ENCODE peak calls at places on chromosome 7, in nine cellular contexts. One of them, this sample, is unnamed.

GRCh38 chr7:2072042-2072441 is 160.7 kb downstream of the MAD1L1 start:
- DNase-seq in activated CD4-positive, alpha-beta T cell treated with anti-CD3 and anti-CD28 coated beads for 4 hours: no peak
- DNase-seq in dorsolateral prefrontal cortex: no peak
- DNase-seq in transverse colon: no peak
- DNase-seq in EH: no peak
- DNase-seq in brain microvascular endothelial cell: no peak
- DNase-seq in neural crest cell: no peak
- DNase-seq in progenitor cell of endocrine pancreas: no peak
- DNase-seq in RPMI8226: no peak
- DNase-seq in this sample: no peak

GRCh38 chr7:75962607-75963382 is 31.6 kb downstream of the TMEM120A start:
- DNase-seq in progenitor cell of endocrine pancreas: no peak
- DNase-seq in brain microvascular endothelial cell: peak
- DNase-seq in neural crest cell: peak
- DNase-seq in transverse colon: no peak
- DNase-seq in RPMI8226: no peak
- DNase-seq in EH: peak
- DNase-seq in activated CD4-positive, alpha-beta T cell treated with anti-CD3 and anti-CD28 coated beads for 4 hours: no peak
- DNase-seq in dorsolateral prefrontal cortex: no peak
- DNase-seq in this sample: peak

GRCh38 chr7:80558116-80558515 is 46.3 kb upstream of the GNAT3 start:
- DNase-seq in RPMI8226: no peak
- DNase-seq in activated CD4-positive, alpha-beta T cell treated with anti-CD3 and anti-CD28 coated beads for 4 hours: no peak
- DNase-seq in brain microvascular endothelial cell: no peak
- DNase-seq in EH: no peak
- DNase-seq in transverse colon: no peak
- DNase-seq in progenitor cell of endocrine pancreas: no peak
- DNase-seq in dorsolateral prefrontal cortex: no peak
- DNase-seq in neural crest cell: no peak
- DNase-seq in this sample: no peak

GRCh38 chr7:101121996-101122932 is 4.6 kb upstream of the SERPINE1 start:
- DNase-seq in activated CD4-positive, alpha-beta T cell treated with anti-CD3 and anti-CD28 coated beads for 4 hours: no peak
- DNase-seq in RPMI8226: no peak
- DNase-seq in brain microvascular endothelial cell: peak
- DNase-seq in dorsolateral prefrontal cortex: no peak
- DNase-seq in progenitor cell of endocrine pancreas: no peak
- DNase-seq in EH: peak
- DNase-seq in neural crest cell: no peak
- DNase-seq in transverse colon: peak
- DNase-seq in this sample: no peak

GRCh38 chr7:31642681-31643115 is 44.3 kb upstream of the PPP1R17 start:
- DNase-seq in transverse colon: no peak
- DNase-seq in dorsolateral prefrontal cortex: no peak
- DNase-seq in activated CD4-positive, alpha-beta T cell treated with anti-CD3 and anti-CD28 coated beads for 4 hours: no peak
- DNase-seq in neural crest cell: no peak
- DNase-seq in progenitor cell of endocrine pancreas: no peak
- DNase-seq in RPMI8226: no peak
- DNase-seq in EH: peak
- DNase-seq in brain microvascular endothelial cell: no peak
- DNase-seq in this sample: no peak

GRCh38 chr7:29622335-29623265 is 59.0 kb downstream of the PRR15 start:
- DNase-seq in brain microvascular endothelial cell: peak
- DNase-seq in RPMI8226: no peak
- DNase-seq in transverse colon: no peak
- DNase-seq in activated CD4-positive, alpha-beta T cell treated with anti-CD3 and anti-CD28 coated beads for 4 hours: no peak
- DNase-seq in neural crest cell: no peak
- DNase-seq in EH: peak
- DNase-seq in progenitor cell of endocrine pancreas: no peak
- DNase-seq in dorsolateral prefrontal cortex: no peak
- DNase-seq in this sample: no peak

GRCh38 chr7:106022193-106022821 is 59.2 kb downstream of the CDHR3 start:
- DNase-seq in transverse colon: peak
- DNase-seq in neural crest cell: no peak
- DNase-seq in RPMI8226: peak
- DNase-seq in EH: peak
- DNase-seq in brain microvascular endothelial cell: no peak
- DNase-seq in progenitor cell of endocrine pancreas: no peak
- DNase-seq in activated CD4-positive, alpha-beta T cell treated with anti-CD3 and anti-CD28 coated beads for 4 hours: peak
- DNase-seq in dorsolateral prefrontal cortex: no peak
- DNase-seq in this sample: peak

GRCh38 chr7:110587294-110587693 is 503.6 kb upstream of the LRRN3 start:
- DNase-seq in transverse colon: no peak
- DNase-seq in activated CD4-positive, alpha-beta T cell treated with anti-CD3 and anti-CD28 coated beads for 4 hours: no peak
- DNase-seq in neural crest cell: no peak
- DNase-seq in RPMI8226: no peak
- DNase-seq in EH: no peak
- DNase-seq in progenitor cell of endocrine pancreas: no peak
- DNase-seq in dorsolateral prefrontal cortex: no peak
- DNase-seq in brain microvascular endothelial cell: no peak
- DNase-seq in this sample: no peak

GRCh38 chr7:47782792-47783191 is 165.5 kb downstream of the PKD1L1 start:
- DNase-seq in transverse colon: no peak
- DNase-seq in activated CD4-positive, alpha-beta T cell treated with anti-CD3 and anti-CD28 coated beads for 4 hours: no peak
- DNase-seq in RPMI8226: no peak
- DNase-seq in neural crest cell: no peak
- DNase-seq in progenitor cell of endocrine pancreas: no peak
- DNase-seq in dorsolateral prefrontal cortex: no peak
- DNase-seq in brain microvascular endothelial cell: no peak
- DNase-seq in EH: no peak
- DNase-seq in this sample: no peak

GRCh38 chr7:47968852-47969774 is 10.3 kb downstream of the HUS1 start:
- DNase-seq in RPMI8226: peak
- DNase-seq in activated CD4-positive, alpha-beta T cell treated with anti-CD3 and anti-CD28 coated beads for 4 hours: peak
- DNase-seq in transverse colon: peak
- DNase-seq in brain microvascular endothelial cell: peak
- DNase-seq in EH: peak
- DNase-seq in progenitor cell of endocrine pancreas: peak
- DNase-seq in neural crest cell: peak
- DNase-seq in dorsolateral prefrontal cortex: peak
- DNase-seq in this sample: no peak

GRCh38 chr7:82443044-82443800 is at the start of gene CACNA2D1:
- DNase-seq in dorsolateral prefrontal cortex: peak
- DNase-seq in transverse colon: peak
- DNase-seq in neural crest cell: peak
- DNase-seq in RPMI8226: peak
- DNase-seq in activated CD4-positive, alpha-beta T cell treated with anti-CD3 and anti-CD28 coated beads for 4 hours: no peak
- DNase-seq in progenitor cell of endocrine pancreas: peak
- DNase-seq in brain microvascular endothelial cell: no peak
- DNase-seq in EH: peak
- DNase-seq in this sample: no peak

GRCh38 chr7:120988591-120989299 is at the start of gene CPED1:
- DNase-seq in brain microvascular endothelial cell: peak
- DNase-seq in RPMI8226: peak
- DNase-seq in EH: peak
- DNase-seq in dorsolateral prefrontal cortex: peak
- DNase-seq in neural crest cell: peak
- DNase-seq in activated CD4-positive, alpha-beta T cell treated with anti-CD3 and anti-CD28 coated beads for 4 hours: peak
- DNase-seq in progenitor cell of endocrine pancreas: peak
- DNase-seq in transverse colon: peak
- DNase-seq in this sample: peak

GRCh38 chr7:3073763-3074460 is 30.2 kb upstream of the CARD11 start:
- DNase-seq in activated CD4-positive, alpha-beta T cell treated with anti-CD3 and anti-CD28 coated beads for 4 hours: no peak
- DNase-seq in neural crest cell: no peak
- DNase-seq in EH: no peak
- DNase-seq in brain microvascular endothelial cell: no peak
- DNase-seq in progenitor cell of endocrine pancreas: no peak
- DNase-seq in transverse colon: no peak
- DNase-seq in dorsolateral prefrontal cortex: no peak
- DNase-seq in RPMI8226: no peak
- DNase-seq in this sample: no peak

GRCh38 chr7:1174881-1175596 is 15.0 kb upstream of the ZFAND2A start:
- DNase-seq in activated CD4-positive, alpha-beta T cell treated with anti-CD3 and anti-CD28 coated beads for 4 hours: no peak
- DNase-seq in brain microvascular endothelial cell: no peak
- DNase-seq in progenitor cell of endocrine pancreas: no peak
- DNase-seq in RPMI8226: no peak
- DNase-seq in neural crest cell: no peak
- DNase-seq in dorsolateral prefrontal cortex: no peak
- DNase-seq in EH: no peak
- DNase-seq in transverse colon: no peak
- DNase-seq in this sample: no peak

GRCh38 chr7:95511716-95512260 is 26.0 kb downstream of the ASB4 start:
- DNase-seq in progenitor cell of endocrine pancreas: peak
- DNase-seq in EH: peak
- DNase-seq in activated CD4-positive, alpha-beta T cell treated with anti-CD3 and anti-CD28 coated beads for 4 hours: peak
- DNase-seq in transverse colon: peak
- DNase-seq in brain microvascular endothelial cell: peak
- DNase-seq in neural crest cell: peak
- DNase-seq in dorsolateral prefrontal cortex: peak
- DNase-seq in RPMI8226: peak
- DNase-seq in this sample: no peak

GRCh38 chr7:67564978-67565377 is 568.3 kb downstream of the TYW1 start:
- DNase-seq in transverse colon: no peak
- DNase-seq in RPMI8226: no peak
- DNase-seq in EH: no peak
- DNase-seq in activated CD4-positive, alpha-beta T cell treated with anti-CD3 and anti-CD28 coated beads for 4 hours: no peak
- DNase-seq in neural crest cell: no peak
- DNase-seq in progenitor cell of endocrine pancreas: no peak
- DNase-seq in brain microvascular endothelial cell: no peak
- DNase-seq in dorsolateral prefrontal cortex: no peak
- DNase-seq in this sample: no peak